ENCODE peak calls at places on chromosomes 1 and 21, in eight cellular contexts. J, P, N, L, Q, M, A and Z are unnamed samples.

GRCh38 chr1:79005945-79006344 is 585 bp downstream of the ADGRL4 start:
- DNase-seq in Q (no peak), M (no peak), A (no peak), P (no peak), L (no peak), N (no peak), J (no peak), Z (no peak)

GRCh38 chr1:168288311-168289052 is 7.8 kb downstream of the TBX19 start:
- DNase-seq in P (no peak), N (peak; percentile 75), J (no peak), M (no peak), Q (no peak), L (no peak), A (no peak), Z (no peak)

GRCh38 chr21:29712818-29713217 is 227.0 kb downstream of the GRIK1 start:
- DNase-seq in Q (no peak), A (no peak), M (no peak), J (no peak), P (no peak), L (no peak), N (no peak), Z (no peak)

GRCh38 chr1:210483821-210484220 is 155.1 kb downstream of the HHAT start:
- DNase-seq in J (no peak), Q (no peak), M (no peak), P (no peak), L (no peak), A (no peak), N (no peak), Z (no peak)

GRCh38 chr1:191641420-191642215 is 516.6 kb upstream of the RGS18 start:
- DNase-seq in M (no peak), L (no peak), A (no peak), Q (no peak), N (peak; percentile 95), J (peak; percentile 4), P (no peak), Z (no peak)

GRCh38 chr1:150109567-150109966 is 40.1 kb upstream of the PLEKHO1 start:
- DNase-seq in N (no peak), P (no peak), A (no peak), M (no peak), Q (no peak), L (no peak), J (no peak), Z (no peak)

GRCh38 chr1:10979483-10979920 is 33.0 kb upstream of the TARDBP start:
- DNase-seq in L (peak; percentile 82), P (no peak), M (no peak), J (no peak), A (no peak), N (no peak), Q (no peak), Z (no peak)

GRCh38 chr21:38048241-38048640 is 132.0 kb upstream of the KCNJ6 start:
- DNase-seq in N (no peak), M (no peak), L (no peak), P (peak; percentile 53), A (no peak), Q (no peak), J (no peak), Z (peak; percentile 84)

GRCh38 chr1:170581041-170581440 is 49.1 kb downstream of the GORAB start:
- DNase-seq in A (no peak), Q (no peak), L (no peak), M (no peak), N (no peak), J (no peak), P (no peak), Z (no peak)

GRCh38 chr1:218671573-218671972 is 326.4 kb downstream of the TGFB2 start:
- DNase-seq in N (no peak), P (no peak), L (no peak), M (no peak), A (no peak), Q (no peak), J (no peak), Z (peak; percentile 24)